ENCODE peak calls at places on chromosome 21, in four cellular contexts. H is GM12865, G is retina, U is adipocyte. E is an unnamed sample.
A peak's percentile ranks its signal among the peaks of the same experiment; 100 is the strongest.

GRCh38 chr21:42171091-42172053 is 47.6 kb upstream of the ABCG1 start:
- DNase-seq in H (no peak), G (no peak), U (no peak), E (no peak)

GRCh38 chr21:45324430-45325205 is 36.9 kb upstream of the POFUT2 start:
- DNase-seq in H (no peak), G (peak; percentile 8), U (no peak), E (no peak)

GRCh38 chr21:42653492-42654061 is at the start of gene PDE9A:
- DNase-seq in H (no peak), G (no peak), U (peak; percentile 33), E (no peak)

GRCh38 chr21:35427320-35428040 is 378.4 kb upstream of the RUNX1 start:
- DNase-seq in H (no peak), G (no peak), U (no peak), E (no peak)

GRCh38 chr21:37560385-37560784 is 193.8 kb downstream of the DYRK1A start:
- DNase-seq in H (no peak), G (no peak), U (no peak), E (no peak)

GRCh38 chr21:37917612-37918011 is 1.4 kb upstream of the KCNJ6 start:
- DNase-seq in H (no peak), G (no peak), U (peak; percentile 69), E (peak; percentile 44)

GRCh38 chr21:29145354-29145782 is 14.9 kb downstream of the MAP3K7CL start:
- DNase-seq in H (no peak), G (no peak), U (peak; percentile 91), E (peak; percentile 92)

GRCh38 chr21:36193200-36193599 is 36.6 kb downstream of the DOP1B start:
- DNase-seq in H (no peak), G (no peak), U (peak; percentile 52), E (no peak)

GRCh38 chr21:38486705-38487104 is 11.6 kb downstream of the ERG start:
- DNase-seq in H (no peak), G (no peak), U (no peak), E (no peak)

GRCh38 chr21:35529141-35529863 is 480.2 kb upstream of the RUNX1 start:
- DNase-seq in H (peak; percentile 43), G (no peak), U (peak; percentile 51), E (peak; percentile 59)

GRCh38 chr21:32516729-32517649 is 68.3 kb downstream of the TCP10L start:
- DNase-seq in H (no peak), G (no peak), U (peak; percentile 18), E (peak; percentile 100)

GRCh38 chr21:35641271-35642016 is 418.9 kb downstream of the SETD4 start:
- DNase-seq in H (no peak), G (no peak), U (peak; percentile 79), E (peak; percentile 24)

GRCh38 chr21:36654796-36655325 is 44.1 kb upstream of the SIM2 start:
- DNase-seq in H (no peak), G (no peak), U (no peak), E (no peak)

GRCh38 chr21:42460391-42461184 is 35.4 kb downstream of the RSPH1 start:
- DNase-seq in H (peak; percentile 87), G (peak; percentile 49), U (no peak), E (no peak)

GRCh38 chr21:38645282-38645681 is 147.0 kb upstream of the ERG start:
- DNase-seq in H (no peak), G (no peak), U (peak; percentile 48), E (peak; percentile 25)

GRCh38 chr21:28776251-28776650 is 216.4 kb downstream of the LTN1 start:
- DNase-seq in H (no peak), G (no peak), U (no peak), E (no peak)

GRCh38 chr21:31554511-31555022 is 104.9 kb upstream of the SOD1 start:
- DNase-seq in H (peak; percentile 57), G (peak; percentile 58), U (peak; percentile 36), E (no peak)

GRCh38 chr21:26941436-26941835 is 25.5 kb downstream of the ADAMTS5 start:
- DNase-seq in H (no peak), G (no peak), U (peak; percentile 39), E (no peak)

GRCh38 chr21:37568415-37568814 is 201.8 kb downstream of the DYRK1A start:
- DNase-seq in H (no peak), G (no peak), U (no peak), E (no peak)

GRCh38 chr21:45537746-45538291 is 4.4 kb downstream of the SLC19A1 start:
- DNase-seq in H (no peak), G (no peak), U (no peak), E (no peak)

GRCh38 chr21:40016667-40017066 is 149.4 kb downstream of the PCP4 start:
- DNase-seq in H (no peak), G (no peak), U (no peak), E (no peak)

GRCh38 chr21:37257967-37258877 is 8.9 kb downstream of the VPS26C start:
- DNase-seq in H (peak; percentile 97), G (peak; percentile 93), U (peak; percentile 42), E (peak; percentile 63)

GRCh38 chr21:26939532-26940181 is 27.2 kb downstream of the ADAMTS5 start:
- DNase-seq in H (no peak), G (no peak), U (peak; percentile 35), E (no peak)

GRCh38 chr21:33059319-33059894 is 10.5 kb upstream of the OLIG1 start:
- DNase-seq in H (peak; percentile 12), G (no peak), U (no peak), E (no peak)

GRCh38 chr21:35179990-35180557 is 131.0 kb upstream of the RUNX1 start:
- DNase-seq in H (no peak), G (no peak), U (peak; percentile 27), E (peak; percentile 90)

E was measured in fibroblast of villous mesenchyme.